ENCODE peak calls at places on chromosomes 5 and 9, in six cellular contexts. D, U, S, W, Q and I are unnamed samples.

GRCh38 chr5:139877129-139877597 is 81.6 kb downstream of the PSD2 start:
- DNase-seq in D (no peak), U (no peak), S (peak; percentile 56), W (no peak), Q (no peak), I (peak; percentile 24)

GRCh38 chr5:53948598-53948997 is 361.8 kb downstream of the ARL15 start:
- DNase-seq in D (no peak), U (no peak), S (no peak), W (no peak), Q (no peak), I (no peak)

GRCh38 chr5:14156611-14157493 is 13.7 kb downstream of the TRIO start:
- DNase-seq in D (peak; percentile 90), U (peak; percentile 98), S (peak; percentile 99), W (no peak), Q (no peak), I (peak; percentile 92)

GRCh38 chr9:78031271-78031825 is at the start of gene GNAQ:
- DNase-seq in D (no peak), U (no peak), S (no peak), W (no peak), Q (no peak), I (peak; percentile 42)

GRCh38 chr9:71273613-71274012 is 152.2 kb upstream of the TRPM3 start:
- DNase-seq in D (no peak), U (no peak), S (no peak), W (no peak), Q (no peak), I (no peak)

GRCh38 chr5:64417390-64417789 is 88.4 kb upstream of the RGS7BP start:
- DNase-seq in D (no peak), U (no peak), S (no peak), W (no peak), Q (no peak), I (no peak)

GRCh38 chr9:76266649-76267627 is 127.3 kb downstream of the RFK start:
- DNase-seq in D (no peak), U (no peak), S (no peak), W (no peak), Q (no peak), I (no peak)

GRCh38 chr5:54309237-54309636 is 1.1 kb downstream of the ARL15 start:
- DNase-seq in D (peak; percentile 24), U (peak; percentile 23), S (peak; percentile 37), W (no peak), Q (no peak), I (peak; percentile 13)

GRCh38 chr9:72601595-72601994 is 80.2 kb downstream of the TMC1 start:
- DNase-seq in D (no peak), U (no peak), S (no peak), W (no peak), Q (no peak), I (no peak)

GRCh38 chr5:153276151-153276550 is 214.3 kb upstream of the GRIA1 start:
- DNase-seq in D (peak; percentile 42), U (peak; percentile 57), S (peak; percentile 34), W (peak; percentile 0), Q (no peak), I (peak; percentile 52)

GRCh38 chr5:168114444-168115017 is 176.9 kb upstream of the WWC1 start:
- DNase-seq in D (peak; percentile 41), U (peak; percentile 14), S (peak; percentile 49), W (peak; percentile 19), Q (peak; percentile 76), I (no peak)

GRCh38 chr9:86713970-86714369 is 233.3 kb downstream of the GAS1 start:
- DNase-seq in D (no peak), U (peak; percentile 30), S (no peak), W (no peak), Q (no peak), I (no peak)

GRCh38 chr5:176436641-176437040 is 11.5 kb upstream of the FAF2 start:
- DNase-seq in D (no peak), U (peak; percentile 39), S (peak; percentile 39), W (no peak), Q (no peak), I (peak; percentile 65)

GRCh38 chr9:124574944-124575343 is 67.7 kb upstream of the NR5A1 start:
- DNase-seq in D (peak; percentile 58), U (peak; percentile 81), S (peak; percentile 87), W (no peak), Q (no peak), I (no peak)

GRCh38 chr9:105438136-105438839 is 9.5 kb upstream of the FSD1L start:
- DNase-seq in D (no peak), U (peak; percentile 73), S (no peak), W (no peak), Q (no peak), I (no peak)

GRCh38 chr9:112059145-112059979 is 115.7 kb downstream of the SUSD1 start:
- DNase-seq in D (peak; percentile 81), U (peak; percentile 98), S (peak; percentile 81), W (no peak), Q (no peak), I (peak; percentile 99)

GRCh38 chr5:77999013-77999798 is 223.1 kb upstream of the TBCA start:
- DNase-seq in D (no peak), U (no peak), S (no peak), W (no peak), Q (no peak), I (no peak)

GRCh38 chr9:37529111-37529510 is 43.4 kb downstream of the POLR1E start:
- DNase-seq in D (no peak), U (no peak), S (no peak), W (peak; percentile 79), Q (peak; percentile 45), I (peak; percentile 80)

GRCh38 chr5:90224342-90224741 is 185.2 kb downstream of the CETN3 start:
- DNase-seq in D (no peak), U (no peak), S (no peak), W (no peak), Q (no peak), I (no peak)

GRCh38 chr5:16480821-16481538 is 15.4 kb upstream of the ZNF622 start:
- DNase-seq in D (no peak), U (no peak), S (no peak), W (no peak), Q (no peak), I (no peak)

GRCh38 chr9:13529321-13530104 is 250.0 kb upstream of the MPDZ start:
- DNase-seq in D (no peak), U (peak; percentile 13), S (no peak), W (no peak), Q (no peak), I (no peak)

GRCh38 chr5:138752341-138752950 is 779 bp upstream of the CTNNA1 start:
- DNase-seq in D (peak; percentile 57), U (no peak), S (peak; percentile 50), W (no peak), Q (no peak), I (no peak)

GRCh38 chr9:90936380-90936779 is 134.8 kb downstream of the SYK start:
- DNase-seq in D (no peak), U (no peak), S (peak; percentile 40), W (no peak), Q (no peak), I (no peak)

GRCh38 chr5:22835630-22836029 is 17.5 kb downstream of the CDH12 start:
- DNase-seq in D (no peak), U (no peak), S (no peak), W (no peak), Q (no peak), I (no peak)

GRCh38 chr5:56039985-56040384 is 45.2 kb upstream of the IL6ST start:
- DNase-seq in D (no peak), U (peak; percentile 56), S (peak; percentile 59), W (no peak), Q (no peak), I (peak; percentile 28)

GRCh38 chr5:1807479-1808185 is 6.4 kb downstream of the NDUFS6 start:
- DNase-seq in D (no peak), U (no peak), S (no peak), W (no peak), Q (no peak), I (no peak)

GRCh38 chr9:130118841-130119520 is 53.2 kb upstream of the NCS1 start:
- DNase-seq in D (peak; percentile 57), U (peak; percentile 19), S (no peak), W (no peak), Q (no peak), I (no peak)

GRCh38 chr5:56302027-56302426 is 68.9 kb upstream of the ANKRD55 start:
- DNase-seq in D (no peak), U (no peak), S (peak; percentile 84), W (no peak), Q (no peak), I (no peak)

GRCh38 chr5:122099060-122099790 is 21.2 kb upstream of the LOX start:
- DNase-seq in D (peak; percentile 80), U (peak; percentile 87), S (peak; percentile 84), W (no peak), Q (no peak), I (peak; percentile 80)

GRCh38 chr9:122372856-122373845 is 2.3 kb downstream of the PTGS1 start:
- DNase-seq in D (no peak), U (no peak), S (no peak), W (no peak), Q (no peak), I (no peak)

GRCh38 chr5:170082701-170083100 is 23.0 kb upstream of the FOXI1 start:
- DNase-seq in D (no peak), U (no peak), S (no peak), W (no peak), Q (no peak), I (no peak)

GRCh38 chr5:84494453-84494852 is 109.8 kb upstream of the EDIL3 start:
- DNase-seq in D (peak; percentile 53), U (peak; percentile 75), S (peak; percentile 93), W (no peak), Q (no peak), I (no peak)

GRCh38 chr5:134438641-134439621 is 27.2 kb upstream of the CDKN2AIPNL start:
- DNase-seq in D (peak; percentile 81), U (peak; percentile 99), S (peak; percentile 86), W (no peak), Q (peak; percentile 38), I (peak; percentile 58)

GRCh38 chr5:40401965-40402364 is 277.8 kb upstream of the PTGER4 start:
- DNase-seq in D (no peak), U (peak; percentile 64), S (peak; percentile 96), W (no peak), Q (no peak), I (peak; percentile 50)

GRCh38 chr5:114332925-114333324 is 28.9 kb upstream of the KCNN2 start:
- DNase-seq in D (no peak), U (no peak), S (no peak), W (no peak), Q (no peak), I (peak; percentile 18)

GRCh38 chr5:135599421-135600140 is 20.8 kb upstream of the CXCL14 start:
- DNase-seq in D (no peak), U (no peak), S (no peak), W (no peak), Q (no peak), I (no peak)